ENCODE peak calls at places on chromosomes 6 and 20, in eight cellular contexts. One of them, this sample, is unnamed.

GRCh38 chr20:10306440-10307358 is 88.1 kb downstream of the SNAP25 start:
- DNase-seq in HEK293T: no peak
- DNase-seq in fibroblast of mammary gland: peak; percentile 76
- DNase-seq in DMS53: no peak
- DNase-seq in stimulated activated CD8-positive, alpha-beta memory T cell treated with anti-CD3 and anti-CD28 coated beads, Interleukin-2, amount 100 ng/mL, for 1 hour: no peak
- DNase-seq in stimulated activated CD4-positive, alpha-beta T cell treated with anti-CD3 and anti-CD28 coated beads, TNF-alpha, amount 100 ng/mL, for 4 hours: no peak
- DNase-seq in pulmonary artery endothelial cell: peak; percentile 22
- DNase-seq in AG09319: peak; percentile 35
- DNase-seq in this sample: peak; percentile 96

GRCh38 chr20:42549496-42549895 is 640.2 kb downstream of the PTPRT start:
- DNase-seq in HEK293T: no peak
- DNase-seq in fibroblast of mammary gland: no peak
- DNase-seq in DMS53: no peak
- DNase-seq in stimulated activated CD8-positive, alpha-beta memory T cell treated with anti-CD3 and anti-CD28 coated beads, Interleukin-2, amount 100 ng/mL, for 1 hour: no peak
- DNase-seq in stimulated activated CD4-positive, alpha-beta T cell treated with anti-CD3 and anti-CD28 coated beads, TNF-alpha, amount 100 ng/mL, for 4 hours: no peak
- DNase-seq in pulmonary artery endothelial cell: no peak
- DNase-seq in AG09319: no peak
- DNase-seq in this sample: no peak

GRCh38 chr6:15483060-15483459 is 179.8 kb downstream of the DTNBP1 start:
- DNase-seq in HEK293T: no peak
- DNase-seq in fibroblast of mammary gland: peak; percentile 65
- DNase-seq in DMS53: peak; percentile 44
- DNase-seq in stimulated activated CD8-positive, alpha-beta memory T cell treated with anti-CD3 and anti-CD28 coated beads, Interleukin-2, amount 100 ng/mL, for 1 hour: no peak
- DNase-seq in stimulated activated CD4-positive, alpha-beta T cell treated with anti-CD3 and anti-CD28 coated beads, TNF-alpha, amount 100 ng/mL, for 4 hours: no peak
- DNase-seq in pulmonary artery endothelial cell: no peak
- DNase-seq in AG09319: no peak
- DNase-seq in this sample: no peak

GRCh38 chr6:37779902-37780628 is 39.5 kb upstream of the ZFAND3 start:
- DNase-seq in HEK293T: no peak
- DNase-seq in fibroblast of mammary gland: no peak
- DNase-seq in DMS53: no peak
- DNase-seq in stimulated activated CD8-positive, alpha-beta memory T cell treated with anti-CD3 and anti-CD28 coated beads, Interleukin-2, amount 100 ng/mL, for 1 hour: no peak
- DNase-seq in stimulated activated CD4-positive, alpha-beta T cell treated with anti-CD3 and anti-CD28 coated beads, TNF-alpha, amount 100 ng/mL, for 4 hours: no peak
- DNase-seq in pulmonary artery endothelial cell: no peak
- DNase-seq in AG09319: no peak
- DNase-seq in this sample: no peak

GRCh38 chr6:163782436-163783003 is 368.0 kb downstream of the QKI start:
- DNase-seq in HEK293T: no peak
- DNase-seq in fibroblast of mammary gland: no peak
- DNase-seq in DMS53: no peak
- DNase-seq in stimulated activated CD8-positive, alpha-beta memory T cell treated with anti-CD3 and anti-CD28 coated beads, Interleukin-2, amount 100 ng/mL, for 1 hour: no peak
- DNase-seq in stimulated activated CD4-positive, alpha-beta T cell treated with anti-CD3 and anti-CD28 coated beads, TNF-alpha, amount 100 ng/mL, for 4 hours: no peak
- DNase-seq in pulmonary artery endothelial cell: no peak
- DNase-seq in AG09319: no peak
- DNase-seq in this sample: no peak

GRCh38 chr6:35080821-35081425 is 60.2 kb downstream of the TCP11 start:
- DNase-seq in HEK293T: no peak
- DNase-seq in fibroblast of mammary gland: no peak
- DNase-seq in DMS53: no peak
- DNase-seq in stimulated activated CD8-positive, alpha-beta memory T cell treated with anti-CD3 and anti-CD28 coated beads, Interleukin-2, amount 100 ng/mL, for 1 hour: no peak
- DNase-seq in stimulated activated CD4-positive, alpha-beta T cell treated with anti-CD3 and anti-CD28 coated beads, TNF-alpha, amount 100 ng/mL, for 4 hours: no peak
- DNase-seq in pulmonary artery endothelial cell: no peak
- DNase-seq in AG09319: no peak
- DNase-seq in this sample: no peak

GRCh38 chr6:135346747-135347146 is 150.8 kb downstream of the AHI1 start:
- DNase-seq in HEK293T: no peak
- DNase-seq in fibroblast of mammary gland: no peak
- DNase-seq in DMS53: no peak
- DNase-seq in stimulated activated CD8-positive, alpha-beta memory T cell treated with anti-CD3 and anti-CD28 coated beads, Interleukin-2, amount 100 ng/mL, for 1 hour: no peak
- DNase-seq in stimulated activated CD4-positive, alpha-beta T cell treated with anti-CD3 and anti-CD28 coated beads, TNF-alpha, amount 100 ng/mL, for 4 hours: no peak
- DNase-seq in pulmonary artery endothelial cell: no peak
- DNase-seq in AG09319: no peak
- DNase-seq in this sample: peak; percentile 87

GRCh38 chr20:17697171-17697570 is 2.6 kb upstream of the BANF2 start:
- DNase-seq in HEK293T: no peak
- DNase-seq in fibroblast of mammary gland: no peak
- DNase-seq in DMS53: no peak
- DNase-seq in stimulated activated CD8-positive, alpha-beta memory T cell treated with anti-CD3 and anti-CD28 coated beads, Interleukin-2, amount 100 ng/mL, for 1 hour: no peak
- DNase-seq in stimulated activated CD4-positive, alpha-beta T cell treated with anti-CD3 and anti-CD28 coated beads, TNF-alpha, amount 100 ng/mL, for 4 hours: no peak
- DNase-seq in pulmonary artery endothelial cell: no peak
- DNase-seq in AG09319: no peak
- DNase-seq in this sample: no peak

GRCh38 chr20:36604952-36605308 is 649 bp upstream of the RAB5IF start:
- DNase-seq in HEK293T: no peak
- DNase-seq in fibroblast of mammary gland: peak; percentile 19
- DNase-seq in DMS53: peak; percentile 92
- DNase-seq in stimulated activated CD8-positive, alpha-beta memory T cell treated with anti-CD3 and anti-CD28 coated beads, Interleukin-2, amount 100 ng/mL, for 1 hour: peak; percentile 31
- DNase-seq in stimulated activated CD4-positive, alpha-beta T cell treated with anti-CD3 and anti-CD28 coated beads, TNF-alpha, amount 100 ng/mL, for 4 hours: peak; percentile 24
- DNase-seq in pulmonary artery endothelial cell: no peak
- DNase-seq in AG09319: no peak
- DNase-seq in this sample: no peak

GRCh38 chr6:93784794-93785757 is 365.7 kb upstream of the EPHA7 start:
- DNase-seq in HEK293T: no peak
- DNase-seq in fibroblast of mammary gland: peak; percentile 99
- DNase-seq in DMS53: peak; percentile 16
- DNase-seq in stimulated activated CD8-positive, alpha-beta memory T cell treated with anti-CD3 and anti-CD28 coated beads, Interleukin-2, amount 100 ng/mL, for 1 hour: no peak
- DNase-seq in stimulated activated CD4-positive, alpha-beta T cell treated with anti-CD3 and anti-CD28 coated beads, TNF-alpha, amount 100 ng/mL, for 4 hours: no peak
- DNase-seq in pulmonary artery endothelial cell: no peak
- DNase-seq in AG09319: no peak
- DNase-seq in this sample: peak; percentile 72

GRCh38 chr20:45919536-45919933 is 7.6 kb upstream of the PLTP start:
- DNase-seq in HEK293T: no peak
- DNase-seq in fibroblast of mammary gland: peak; percentile 92
- DNase-seq in DMS53: no peak
- DNase-seq in stimulated activated CD8-positive, alpha-beta memory T cell treated with anti-CD3 and anti-CD28 coated beads, Interleukin-2, amount 100 ng/mL, for 1 hour: no peak
- DNase-seq in stimulated activated CD4-positive, alpha-beta T cell treated with anti-CD3 and anti-CD28 coated beads, TNF-alpha, amount 100 ng/mL, for 4 hours: no peak
- DNase-seq in pulmonary artery endothelial cell: peak; percentile 63
- DNase-seq in AG09319: no peak
- DNase-seq in this sample: peak; percentile 79

GRCh38 chr6:139990287-139990686 is 615.8 kb upstream of the CITED2 start:
- DNase-seq in HEK293T: no peak
- DNase-seq in fibroblast of mammary gland: no peak
- DNase-seq in DMS53: no peak
- DNase-seq in stimulated activated CD8-positive, alpha-beta memory T cell treated with anti-CD3 and anti-CD28 coated beads, Interleukin-2, amount 100 ng/mL, for 1 hour: no peak
- DNase-seq in stimulated activated CD4-positive, alpha-beta T cell treated with anti-CD3 and anti-CD28 coated beads, TNF-alpha, amount 100 ng/mL, for 4 hours: no peak
- DNase-seq in pulmonary artery endothelial cell: no peak
- DNase-seq in AG09319: no peak
- DNase-seq in this sample: no peak

GRCh38 chr6:4055420-4056041 is 23.4 kb downstream of the FAM217A start:
- DNase-seq in HEK293T: peak; percentile 22
- DNase-seq in fibroblast of mammary gland: peak; percentile 89
- DNase-seq in DMS53: peak; percentile 78
- DNase-seq in stimulated activated CD8-positive, alpha-beta memory T cell treated with anti-CD3 and anti-CD28 coated beads, Interleukin-2, amount 100 ng/mL, for 1 hour: no peak
- DNase-seq in stimulated activated CD4-positive, alpha-beta T cell treated with anti-CD3 and anti-CD28 coated beads, TNF-alpha, amount 100 ng/mL, for 4 hours: no peak
- DNase-seq in pulmonary artery endothelial cell: peak; percentile 68
- DNase-seq in AG09319: peak; percentile 44
- DNase-seq in this sample: peak; percentile 66

GRCh38 chr6:87968435-87969278 is 79.0 kb upstream of the SPACA1 start:
- DNase-seq in HEK293T: peak; percentile 16
- DNase-seq in fibroblast of mammary gland: no peak
- DNase-seq in DMS53: peak; percentile 80
- DNase-seq in stimulated activated CD8-positive, alpha-beta memory T cell treated with anti-CD3 and anti-CD28 coated beads, Interleukin-2, amount 100 ng/mL, for 1 hour: no peak
- DNase-seq in stimulated activated CD4-positive, alpha-beta T cell treated with anti-CD3 and anti-CD28 coated beads, TNF-alpha, amount 100 ng/mL, for 4 hours: no peak
- DNase-seq in pulmonary artery endothelial cell: no peak
- DNase-seq in AG09319: no peak
- DNase-seq in this sample: peak; percentile 4

GRCh38 chr6:105591053-105591452 is 188.2 kb upstream of the PREP start:
- DNase-seq in HEK293T: no peak
- DNase-seq in fibroblast of mammary gland: peak; percentile 57
- DNase-seq in DMS53: no peak
- DNase-seq in stimulated activated CD8-positive, alpha-beta memory T cell treated with anti-CD3 and anti-CD28 coated beads, Interleukin-2, amount 100 ng/mL, for 1 hour: no peak
- DNase-seq in stimulated activated CD4-positive, alpha-beta T cell treated with anti-CD3 and anti-CD28 coated beads, TNF-alpha, amount 100 ng/mL, for 4 hours: no peak
- DNase-seq in pulmonary artery endothelial cell: no peak
- DNase-seq in AG09319: no peak
- DNase-seq in this sample: peak; percentile 61

GRCh38 chr6:49736017-49736508 is 8.1 kb downstream of the CRISP3 start:
- DNase-seq in HEK293T: no peak
- DNase-seq in fibroblast of mammary gland: no peak
- DNase-seq in DMS53: no peak
- DNase-seq in stimulated activated CD8-positive, alpha-beta memory T cell treated with anti-CD3 and anti-CD28 coated beads, Interleukin-2, amount 100 ng/mL, for 1 hour: no peak
- DNase-seq in stimulated activated CD4-positive, alpha-beta T cell treated with anti-CD3 and anti-CD28 coated beads, TNF-alpha, amount 100 ng/mL, for 4 hours: no peak
- DNase-seq in pulmonary artery endothelial cell: no peak
- DNase-seq in AG09319: no peak
- DNase-seq in this sample: no peak

GRCh38 chr6:104711371-104711770 is 148.3 kb downstream of the HACE1 start:
- DNase-seq in HEK293T: no peak
- DNase-seq in fibroblast of mammary gland: peak; percentile 67
- DNase-seq in DMS53: peak; percentile 97
- DNase-seq in stimulated activated CD8-positive, alpha-beta memory T cell treated with anti-CD3 and anti-CD28 coated beads, Interleukin-2, amount 100 ng/mL, for 1 hour: no peak
- DNase-seq in stimulated activated CD4-positive, alpha-beta T cell treated with anti-CD3 and anti-CD28 coated beads, TNF-alpha, amount 100 ng/mL, for 4 hours: no peak
- DNase-seq in pulmonary artery endothelial cell: no peak
- DNase-seq in AG09319: peak; percentile 68
- DNase-seq in this sample: peak; percentile 45

GRCh38 chr6:98547634-98548033 is 286.7 kb upstream of the POU3F2 start:
- DNase-seq in HEK293T: no peak
- DNase-seq in fibroblast of mammary gland: no peak
- DNase-seq in DMS53: no peak
- DNase-seq in stimulated activated CD8-positive, alpha-beta memory T cell treated with anti-CD3 and anti-CD28 coated beads, Interleukin-2, amount 100 ng/mL, for 1 hour: no peak
- DNase-seq in stimulated activated CD4-positive, alpha-beta T cell treated with anti-CD3 and anti-CD28 coated beads, TNF-alpha, amount 100 ng/mL, for 4 hours: no peak
- DNase-seq in pulmonary artery endothelial cell: no peak
- DNase-seq in AG09319: no peak
- DNase-seq in this sample: peak; percentile 37

GRCh38 chr6:52570291-52570700 is 6.6 kb downstream of the TRAM2 start:
- DNase-seq in HEK293T: no peak
- DNase-seq in fibroblast of mammary gland: peak; percentile 73
- DNase-seq in DMS53: no peak
- DNase-seq in stimulated activated CD8-positive, alpha-beta memory T cell treated with anti-CD3 and anti-CD28 coated beads, Interleukin-2, amount 100 ng/mL, for 1 hour: no peak
- DNase-seq in stimulated activated CD4-positive, alpha-beta T cell treated with anti-CD3 and anti-CD28 coated beads, TNF-alpha, amount 100 ng/mL, for 4 hours: no peak
- DNase-seq in pulmonary artery endothelial cell: no peak
- DNase-seq in AG09319: no peak
- DNase-seq in this sample: peak; percentile 77

GRCh38 chr6:73032586-73032985 is 192.7 kb downstream of the KHDC1L start:
- DNase-seq in HEK293T: no peak
- DNase-seq in fibroblast of mammary gland: peak; percentile 38
- DNase-seq in DMS53: peak; percentile 12
- DNase-seq in stimulated activated CD8-positive, alpha-beta memory T cell treated with anti-CD3 and anti-CD28 coated beads, Interleukin-2, amount 100 ng/mL, for 1 hour: no peak
- DNase-seq in stimulated activated CD4-positive, alpha-beta T cell treated with anti-CD3 and anti-CD28 coated beads, TNF-alpha, amount 100 ng/mL, for 4 hours: no peak
- DNase-seq in pulmonary artery endothelial cell: no peak
- DNase-seq in AG09319: no peak
- DNase-seq in this sample: peak; percentile 49

GRCh38 chr6:134352786-134353480 is 35.0 kb upstream of the SGK1 start:
- DNase-seq in HEK293T: no peak
- DNase-seq in fibroblast of mammary gland: peak; percentile 95
- DNase-seq in DMS53: peak; percentile 4
- DNase-seq in stimulated activated CD8-positive, alpha-beta memory T cell treated with anti-CD3 and anti-CD28 coated beads, Interleukin-2, amount 100 ng/mL, for 1 hour: no peak
- DNase-seq in stimulated activated CD4-positive, alpha-beta T cell treated with anti-CD3 and anti-CD28 coated beads, TNF-alpha, amount 100 ng/mL, for 4 hours: no peak
- DNase-seq in pulmonary artery endothelial cell: no peak
- DNase-seq in AG09319: no peak
- DNase-seq in this sample: peak; percentile 93

GRCh38 chr6:153729189-153729588 is 309.9 kb upstream of the OPRM1 start:
- DNase-seq in HEK293T: no peak
- DNase-seq in fibroblast of mammary gland: no peak
- DNase-seq in DMS53: peak; percentile 12
- DNase-seq in stimulated activated CD8-positive, alpha-beta memory T cell treated with anti-CD3 and anti-CD28 coated beads, Interleukin-2, amount 100 ng/mL, for 1 hour: no peak
- DNase-seq in stimulated activated CD4-positive, alpha-beta T cell treated with anti-CD3 and anti-CD28 coated beads, TNF-alpha, amount 100 ng/mL, for 4 hours: no peak
- DNase-seq in pulmonary artery endothelial cell: no peak
- DNase-seq in AG09319: no peak
- DNase-seq in this sample: no peak

GRCh38 chr6:4313044-4313686 is 177.8 kb upstream of the ECI2 start:
- DNase-seq in HEK293T: no peak
- DNase-seq in fibroblast of mammary gland: peak; percentile 92
- DNase-seq in DMS53: peak; percentile 60
- DNase-seq in stimulated activated CD8-positive, alpha-beta memory T cell treated with anti-CD3 and anti-CD28 coated beads, Interleukin-2, amount 100 ng/mL, for 1 hour: no peak
- DNase-seq in stimulated activated CD4-positive, alpha-beta T cell treated with anti-CD3 and anti-CD28 coated beads, TNF-alpha, amount 100 ng/mL, for 4 hours: no peak
- DNase-seq in pulmonary artery endothelial cell: peak; percentile 77
- DNase-seq in AG09319: peak; percentile 62
- DNase-seq in this sample: peak; percentile 95

GRCh38 chr20:63572788-63573738 is 976 bp downstream of the HELZ2 start:
- DNase-seq in HEK293T: peak; percentile 31
- DNase-seq in fibroblast of mammary gland: no peak
- DNase-seq in DMS53: peak; percentile 34
- DNase-seq in stimulated activated CD8-positive, alpha-beta memory T cell treated with anti-CD3 and anti-CD28 coated beads, Interleukin-2, amount 100 ng/mL, for 1 hour: no peak
- DNase-seq in stimulated activated CD4-positive, alpha-beta T cell treated with anti-CD3 and anti-CD28 coated beads, TNF-alpha, amount 100 ng/mL, for 4 hours: no peak
- DNase-seq in pulmonary artery endothelial cell: no peak
- DNase-seq in AG09319: no peak
- DNase-seq in this sample: no peak

GRCh38 chr20:10448270-10449156 is 13.4 kb downstream of the SLX4IP start:
- DNase-seq in HEK293T: no peak
- DNase-seq in fibroblast of mammary gland: peak; percentile 54
- DNase-seq in DMS53: peak; percentile 63
- DNase-seq in stimulated activated CD8-positive, alpha-beta memory T cell treated with anti-CD3 and anti-CD28 coated beads, Interleukin-2, amount 100 ng/mL, for 1 hour: no peak
- DNase-seq in stimulated activated CD4-positive, alpha-beta T cell treated with anti-CD3 and anti-CD28 coated beads, TNF-alpha, amount 100 ng/mL, for 4 hours: no peak
- DNase-seq in pulmonary artery endothelial cell: no peak
- DNase-seq in AG09319: no peak
- DNase-seq in this sample: peak; percentile 32

GRCh38 chr20:47576516-47577033 is 74.9 kb downstream of the NCOA3 start:
- DNase-seq in HEK293T: peak; percentile 71
- DNase-seq in fibroblast of mammary gland: peak; percentile 85
- DNase-seq in DMS53: peak; percentile 84
- DNase-seq in stimulated activated CD8-positive, alpha-beta memory T cell treated with anti-CD3 and anti-CD28 coated beads, Interleukin-2, amount 100 ng/mL, for 1 hour: no peak
- DNase-seq in stimulated activated CD4-positive, alpha-beta T cell treated with anti-CD3 and anti-CD28 coated beads, TNF-alpha, amount 100 ng/mL, for 4 hours: no peak
- DNase-seq in pulmonary artery endothelial cell: peak; percentile 77
- DNase-seq in AG09319: peak; percentile 76
- DNase-seq in this sample: peak; percentile 91

GRCh38 chr20:2340823-2341222 is 39.9 kb upstream of the TGM6 start:
- DNase-seq in HEK293T: no peak
- DNase-seq in fibroblast of mammary gland: no peak
- DNase-seq in DMS53: no peak
- DNase-seq in stimulated activated CD8-positive, alpha-beta memory T cell treated with anti-CD3 and anti-CD28 coated beads, Interleukin-2, amount 100 ng/mL, for 1 hour: no peak
- DNase-seq in stimulated activated CD4-positive, alpha-beta T cell treated with anti-CD3 and anti-CD28 coated beads, TNF-alpha, amount 100 ng/mL, for 4 hours: no peak
- DNase-seq in pulmonary artery endothelial cell: no peak
- DNase-seq in AG09319: no peak
- DNase-seq in this sample: no peak

GRCh38 chr6:89350281-89351037 is 2.1 kb downstream of the UBE2J1 start:
- DNase-seq in HEK293T: no peak
- DNase-seq in fibroblast of mammary gland: no peak
- DNase-seq in DMS53: peak; percentile 12
- DNase-seq in stimulated activated CD8-positive, alpha-beta memory T cell treated with anti-CD3 and anti-CD28 coated beads, Interleukin-2, amount 100 ng/mL, for 1 hour: no peak
- DNase-seq in stimulated activated CD4-positive, alpha-beta T cell treated with anti-CD3 and anti-CD28 coated beads, TNF-alpha, amount 100 ng/mL, for 4 hours: no peak
- DNase-seq in pulmonary artery endothelial cell: peak; percentile 77
- DNase-seq in AG09319: no peak
- DNase-seq in this sample: peak; percentile 56

GRCh38 chr6:76684881-76685280 is 612.4 kb upstream of the IMPG1 start:
- DNase-seq in HEK293T: no peak
- DNase-seq in fibroblast of mammary gland: peak; percentile 6
- DNase-seq in DMS53: peak; percentile 66
- DNase-seq in stimulated activated CD8-positive, alpha-beta memory T cell treated with anti-CD3 and anti-CD28 coated beads, Interleukin-2, amount 100 ng/mL, for 1 hour: no peak
- DNase-seq in stimulated activated CD4-positive, alpha-beta T cell treated with anti-CD3 and anti-CD28 coated beads, TNF-alpha, amount 100 ng/mL, for 4 hours: no peak
- DNase-seq in pulmonary artery endothelial cell: no peak
- DNase-seq in AG09319: no peak
- DNase-seq in this sample: no peak

GRCh38 chr6:112413805-112414204 is 66.7 kb downstream of the RFPL4B start:
- DNase-seq in HEK293T: no peak
- DNase-seq in fibroblast of mammary gland: peak; percentile 24
- DNase-seq in DMS53: no peak
- DNase-seq in stimulated activated CD8-positive, alpha-beta memory T cell treated with anti-CD3 and anti-CD28 coated beads, Interleukin-2, amount 100 ng/mL, for 1 hour: no peak
- DNase-seq in stimulated activated CD4-positive, alpha-beta T cell treated with anti-CD3 and anti-CD28 coated beads, TNF-alpha, amount 100 ng/mL, for 4 hours: no peak
- DNase-seq in pulmonary artery endothelial cell: no peak
- DNase-seq in AG09319: no peak
- DNase-seq in this sample: no peak

GRCh38 chr6:73675466-73676098 is 20.4 kb upstream of the CD109 start:
- DNase-seq in HEK293T: peak; percentile 80
- DNase-seq in fibroblast of mammary gland: peak; percentile 84
- DNase-seq in DMS53: peak; percentile 95
- DNase-seq in stimulated activated CD8-positive, alpha-beta memory T cell treated with anti-CD3 and anti-CD28 coated beads, Interleukin-2, amount 100 ng/mL, for 1 hour: peak; percentile 45
- DNase-seq in stimulated activated CD4-positive, alpha-beta T cell treated with anti-CD3 and anti-CD28 coated beads, TNF-alpha, amount 100 ng/mL, for 4 hours: peak; percentile 52
- DNase-seq in pulmonary artery endothelial cell: no peak
- DNase-seq in AG09319: peak; percentile 32
- DNase-seq in this sample: peak; percentile 29

GRCh38 chr20:51750037-51750769 is 18.0 kb downstream of the ATP9A start:
- DNase-seq in HEK293T: no peak
- DNase-seq in fibroblast of mammary gland: peak; percentile 99
- DNase-seq in DMS53: peak; percentile 74
- DNase-seq in stimulated activated CD8-positive, alpha-beta memory T cell treated with anti-CD3 and anti-CD28 coated beads, Interleukin-2, amount 100 ng/mL, for 1 hour: no peak
- DNase-seq in stimulated activated CD4-positive, alpha-beta T cell treated with anti-CD3 and anti-CD28 coated beads, TNF-alpha, amount 100 ng/mL, for 4 hours: no peak
- DNase-seq in pulmonary artery endothelial cell: peak; percentile 87
- DNase-seq in AG09319: peak; percentile 82
- DNase-seq in this sample: peak; percentile 91

GRCh38 chr6:31776563-31776960 is 566 bp downstream of the VWA7 start:
- DNase-seq in HEK293T: no peak
- DNase-seq in fibroblast of mammary gland: no peak
- DNase-seq in DMS53: peak; percentile 92
- DNase-seq in stimulated activated CD8-positive, alpha-beta memory T cell treated with anti-CD3 and anti-CD28 coated beads, Interleukin-2, amount 100 ng/mL, for 1 hour: no peak
- DNase-seq in stimulated activated CD4-positive, alpha-beta T cell treated with anti-CD3 and anti-CD28 coated beads, TNF-alpha, amount 100 ng/mL, for 4 hours: no peak
- DNase-seq in pulmonary artery endothelial cell: no peak
- DNase-seq in AG09319: no peak
- DNase-seq in this sample: no peak

This sample was measured in astrocyte.